ENCODE peak calls at places on chromosomes 4 and X, in eight cellular contexts. G, D, K, V, X, M, I and W are unnamed samples.

GRCh38 chr4:140012688-140013087 is 141.3 kb downstream of the MAML3 start:
- DNase-seq in V (peak), M (peak), D (peak), K (peak), X (peak), I (no peak), G (peak), W (peak)

GRCh38 chr4:38733663-38734062 is 49.1 kb downstream of the TLR10 start:
- DNase-seq in G (no peak), V (no peak), I (no peak), K (no peak), D (no peak), X (no peak), M (no peak), W (no peak)

GRCh38 chrX:10103023-10103422 is 53.8 kb upstream of the CLCN4 start:
- DNase-seq in K (no peak), M (no peak), D (no peak), G (no peak), I (peak), X (no peak), V (peak), W (no peak)

GRCh38 chr4:38387348-38387747 is 276.7 kb upstream of the KLF3 start:
- DNase-seq in X (no peak), M (peak), D (no peak), I (no peak), V (no peak), G (no peak), K (no peak), W (peak)

GRCh38 chr4:48901196-48901595 is 5.4 kb downstream of the OCIAD2 start:
- DNase-seq in X (no peak), V (no peak), G (no peak), D (no peak), I (no peak), K (no peak), M (no peak), W (no peak)

GRCh38 chrX:18949902-18950301 is 34.0 kb downstream of the PHKA2 start:
- DNase-seq in X (no peak), D (no peak), V (no peak), I (no peak), K (no peak), M (no peak), G (no peak), W (no peak)

GRCh38 chr4:88900432-88900831 is 156.6 kb downstream of the FAM13A start:
- DNase-seq in I (peak), K (no peak), M (no peak), X (no peak), G (no peak), V (no peak), D (no peak), W (no peak)

GRCh38 chr4:175542787-175543186 is 269.3 kb downstream of the GPM6A start:
- DNase-seq in D (peak), V (no peak), M (no peak), I (no peak), K (no peak), G (no peak), X (no peak), W (no peak)

GRCh38 chrX:46647251-46647650 is 73.7 kb downstream of the CHST7 start:
- DNase-seq in X (no peak), D (no peak), K (no peak), V (no peak), I (no peak), G (no peak), M (no peak), W (no peak)

GRCh38 chrX:16665089-16665488 is 15.1 kb downstream of the S100G start:
- DNase-seq in M (no peak), K (no peak), I (no peak), D (no peak), G (no peak), X (no peak), V (peak), W (no peak)

GRCh38 chr4:98522603-98523395 is 135.6 kb downstream of the TSPAN5 start:
- DNase-seq in V (peak), D (no peak), K (no peak), M (no peak), G (no peak), X (no peak), I (peak), W (no peak)

GRCh38 chr4:113438596-113438995 is 322.9 kb downstream of the CAMK2D start:
- DNase-seq in I (no peak), D (no peak), K (no peak), G (no peak), X (no peak), M (no peak), V (no peak), W (no peak)

GRCh38 chr4:104728380-104729122 is 233.9 kb upstream of the CXXC4 start:
- DNase-seq in G (no peak), V (no peak), M (no peak), I (no peak), X (no peak), K (no peak), D (no peak), W (no peak)

GRCh38 chr4:3871881-3872833 is 106.0 kb downstream of the ADRA2C start:
- DNase-seq in I (no peak), V (no peak), G (no peak), X (no peak), M (no peak), K (no peak), D (no peak), W (peak)

GRCh38 chr4:137678796-137679195 is 146.5 kb upstream of the PCDH18 start:
- DNase-seq in K (no peak), M (no peak), V (no peak), G (no peak), X (no peak), D (no peak), I (no peak), W (no peak)

GRCh38 chrX:84187501-84188319 is at the start of gene RPS6KA6:
- DNase-seq in D (peak), G (no peak), M (peak), K (no peak), I (no peak), X (peak), V (no peak), W (peak)

GRCh38 chrX:136667446-136668168 is 19.6 kb downstream of the CD40LG start:
- DNase-seq in V (no peak), G (peak), M (no peak), D (no peak), X (no peak), K (no peak), I (no peak), W (no peak)

GRCh38 chr4:134777626-134778025 is 576.0 kb upstream of the PABPC4L start:
- DNase-seq in D (peak), V (no peak), G (no peak), K (no peak), M (no peak), I (no peak), X (no peak), W (no peak)

GRCh38 chr4:15765910-15766703 is 12.0 kb upstream of the CD38 start:
- DNase-seq in G (peak), I (no peak), D (no peak), K (peak), X (peak), V (no peak), M (no peak), W (no peak)